ENCODE peak calls at places on chromosomes 11 and 22, in seven cellular contexts. One of them, this sample, is unnamed.

GRCh38 chr11:89293966-89294679 is 116.4 kb downstream of the TYR start:
- DNase-seq in breast epithelium: no peak
- DNase-seq in astrocyte: peak
- DNase-seq in brain microvascular endothelial cell: peak
- DNase-seq in dorsolateral prefrontal cortex: no peak
- DNase-seq in tibial nerve: no peak
- DNase-seq in PC-9: no peak
- DNase-seq in this sample: no peak

GRCh38 chr22:22933100-22933806 is 45.6 kb downstream of the IGLL5 start:
- DNase-seq in astrocyte: no peak
- DNase-seq in dorsolateral prefrontal cortex: no peak
- DNase-seq in tibial nerve: no peak
- DNase-seq in brain microvascular endothelial cell: no peak
- DNase-seq in PC-9: no peak
- DNase-seq in breast epithelium: no peak
- DNase-seq in this sample: no peak

GRCh38 chr22:22817468-22818201 is 70.0 kb upstream of the IGLL5 start:
- DNase-seq in dorsolateral prefrontal cortex: no peak
- DNase-seq in PC-9: no peak
- DNase-seq in breast epithelium: no peak
- DNase-seq in brain microvascular endothelial cell: no peak
- DNase-seq in tibial nerve: no peak
- DNase-seq in astrocyte: no peak
- DNase-seq in this sample: no peak

GRCh38 chr11:66070604-66071325 is 693 bp downstream of the PACS1 start:
- DNase-seq in astrocyte: no peak
- DNase-seq in dorsolateral prefrontal cortex: no peak
- DNase-seq in brain microvascular endothelial cell: no peak
- DNase-seq in tibial nerve: no peak
- DNase-seq in PC-9: peak
- DNase-seq in breast epithelium: peak
- DNase-seq in this sample: no peak

GRCh38 chr22:25144522-25144921 is 55.1 kb upstream of the CRYBB3 start:
- DNase-seq in dorsolateral prefrontal cortex: no peak
- DNase-seq in PC-9: no peak
- DNase-seq in breast epithelium: no peak
- DNase-seq in tibial nerve: no peak
- DNase-seq in brain microvascular endothelial cell: no peak
- DNase-seq in astrocyte: no peak
- DNase-seq in this sample: no peak

GRCh38 chr22:38304526-38304925 is 12.7 kb downstream of the CSNK1E start:
- DNase-seq in tibial nerve: peak
- DNase-seq in PC-9: peak
- DNase-seq in dorsolateral prefrontal cortex: no peak
- DNase-seq in astrocyte: no peak
- DNase-seq in breast epithelium: no peak
- DNase-seq in brain microvascular endothelial cell: peak
- DNase-seq in this sample: no peak

GRCh38 chr11:10407055-10407454 is 48.0 kb upstream of the AMPD3 start:
- DNase-seq in tibial nerve: no peak
- DNase-seq in astrocyte: no peak
- DNase-seq in breast epithelium: no peak
- DNase-seq in PC-9: peak
- DNase-seq in dorsolateral prefrontal cortex: no peak
- DNase-seq in brain microvascular endothelial cell: peak
- DNase-seq in this sample: no peak

GRCh38 chr11:88414385-88414861 is 76.9 kb upstream of the CTSC start:
- DNase-seq in breast epithelium: no peak
- DNase-seq in tibial nerve: no peak
- DNase-seq in brain microvascular endothelial cell: peak
- DNase-seq in dorsolateral prefrontal cortex: no peak
- DNase-seq in PC-9: peak
- DNase-seq in astrocyte: peak
- DNase-seq in this sample: no peak

GRCh38 chr11:34586655-34587281 is 34.1 kb upstream of the EHF start:
- DNase-seq in brain microvascular endothelial cell: no peak
- DNase-seq in astrocyte: no peak
- DNase-seq in breast epithelium: no peak
- DNase-seq in PC-9: no peak
- DNase-seq in dorsolateral prefrontal cortex: no peak
- DNase-seq in tibial nerve: no peak
- DNase-seq in this sample: no peak

GRCh38 chr22:44409211-44409648 is 88.8 kb downstream of the RTL6 start:
- DNase-seq in breast epithelium: peak
- DNase-seq in tibial nerve: no peak
- DNase-seq in brain microvascular endothelial cell: no peak
- DNase-seq in PC-9: no peak
- DNase-seq in dorsolateral prefrontal cortex: peak
- DNase-seq in astrocyte: no peak
- DNase-seq in this sample: no peak

GRCh38 chr11:8573750-8574149 is 20.3 kb downstream of the STK33 start:
- DNase-seq in astrocyte: no peak
- DNase-seq in tibial nerve: no peak
- DNase-seq in PC-9: no peak
- DNase-seq in brain microvascular endothelial cell: no peak
- DNase-seq in dorsolateral prefrontal cortex: no peak
- DNase-seq in breast epithelium: no peak
- DNase-seq in this sample: no peak

GRCh38 chr11:55172734-55173415 is 89.1 kb upstream of the TRIM48 start:
- DNase-seq in brain microvascular endothelial cell: no peak
- DNase-seq in dorsolateral prefrontal cortex: peak
- DNase-seq in astrocyte: no peak
- DNase-seq in breast epithelium: no peak
- DNase-seq in PC-9: no peak
- DNase-seq in tibial nerve: no peak
- DNase-seq in this sample: no peak

GRCh38 chr11:131186629-131187075 is 183.8 kb upstream of the NTM start:
- DNase-seq in brain microvascular endothelial cell: no peak
- DNase-seq in PC-9: no peak
- DNase-seq in astrocyte: no peak
- DNase-seq in dorsolateral prefrontal cortex: no peak
- DNase-seq in tibial nerve: no peak
- DNase-seq in breast epithelium: no peak
- DNase-seq in this sample: no peak

GRCh38 chr22:43342347-43343261 is 568 bp downstream of the SCUBE1 start:
- DNase-seq in brain microvascular endothelial cell: no peak
- DNase-seq in PC-9: no peak
- DNase-seq in tibial nerve: no peak
- DNase-seq in dorsolateral prefrontal cortex: no peak
- DNase-seq in astrocyte: no peak
- DNase-seq in breast epithelium: no peak
- DNase-seq in this sample: no peak

GRCh38 chr11:1039481-1040427 is 3.2 kb upstream of the MUC6 start:
- DNase-seq in astrocyte: no peak
- DNase-seq in brain microvascular endothelial cell: no peak
- DNase-seq in dorsolateral prefrontal cortex: no peak
- DNase-seq in breast epithelium: no peak
- DNase-seq in tibial nerve: no peak
- DNase-seq in PC-9: peak
- DNase-seq in this sample: no peak

GRCh38 chr22:48256041-48256739 is 1493.7 kb downstream of the TBC1D22A start:
- DNase-seq in PC-9: no peak
- DNase-seq in astrocyte: no peak
- DNase-seq in tibial nerve: no peak
- DNase-seq in brain microvascular endothelial cell: no peak
- DNase-seq in dorsolateral prefrontal cortex: no peak
- DNase-seq in breast epithelium: no peak
- DNase-seq in this sample: no peak

GRCh38 chr11:86990520-86990919 is 35.3 kb upstream of the FZD4 start:
- DNase-seq in PC-9: peak
- DNase-seq in astrocyte: peak
- DNase-seq in breast epithelium: no peak
- DNase-seq in dorsolateral prefrontal cortex: no peak
- DNase-seq in tibial nerve: no peak
- DNase-seq in brain microvascular endothelial cell: peak
- DNase-seq in this sample: no peak

GRCh38 chr11:67464411-67465189 is 4.5 kb downstream of the TMEM134 start:
- DNase-seq in PC-9: peak
- DNase-seq in breast epithelium: peak
- DNase-seq in astrocyte: peak
- DNase-seq in brain microvascular endothelial cell: peak
- DNase-seq in dorsolateral prefrontal cortex: peak
- DNase-seq in tibial nerve: peak
- DNase-seq in this sample: peak

GRCh38 chr22:23058481-23059336 is 11.6 kb upstream of the GNAZ start:
- DNase-seq in breast epithelium: peak
- DNase-seq in PC-9: no peak
- DNase-seq in tibial nerve: no peak
- DNase-seq in dorsolateral prefrontal cortex: peak
- DNase-seq in brain microvascular endothelial cell: no peak
- DNase-seq in astrocyte: no peak
- DNase-seq in this sample: no peak

GRCh38 chr11:96230686-96231085 is 112.3 kb downstream of the MAML2 start:
- DNase-seq in dorsolateral prefrontal cortex: no peak
- DNase-seq in PC-9: no peak
- DNase-seq in breast epithelium: no peak
- DNase-seq in astrocyte: no peak
- DNase-seq in brain microvascular endothelial cell: no peak
- DNase-seq in tibial nerve: no peak
- DNase-seq in this sample: no peak

GRCh38 chr11:96228472-96228871 is 114.5 kb downstream of the MAML2 start:
- DNase-seq in dorsolateral prefrontal cortex: no peak
- DNase-seq in brain microvascular endothelial cell: peak
- DNase-seq in breast epithelium: no peak
- DNase-seq in astrocyte: peak
- DNase-seq in PC-9: peak
- DNase-seq in tibial nerve: peak
- DNase-seq in this sample: no peak

GRCh38 chr11:96227244-96227643 is 115.8 kb downstream of the MAML2 start:
- DNase-seq in tibial nerve: no peak
- DNase-seq in brain microvascular endothelial cell: no peak
- DNase-seq in PC-9: no peak
- DNase-seq in breast epithelium: no peak
- DNase-seq in astrocyte: no peak
- DNase-seq in dorsolateral prefrontal cortex: no peak
- DNase-seq in this sample: no peak

GRCh38 chr11:96228911-96229310 is 114.1 kb downstream of the MAML2 start:
- DNase-seq in astrocyte: peak
- DNase-seq in dorsolateral prefrontal cortex: no peak
- DNase-seq in brain microvascular endothelial cell: no peak
- DNase-seq in breast epithelium: no peak
- DNase-seq in PC-9: no peak
- DNase-seq in tibial nerve: no peak
- DNase-seq in this sample: no peak

GRCh38 chr11:96229354-96229973 is 113.5 kb downstream of the MAML2 start:
- DNase-seq in astrocyte: no peak
- DNase-seq in tibial nerve: no peak
- DNase-seq in brain microvascular endothelial cell: no peak
- DNase-seq in dorsolateral prefrontal cortex: no peak
- DNase-seq in PC-9: no peak
- DNase-seq in breast epithelium: no peak
- DNase-seq in this sample: no peak
- H3K27ac ChIP-seq in astrocyte: peak
- H3K27ac ChIP-seq in tibial nerve: no peak
- H3K27ac ChIP-seq in brain microvascular endothelial cell: peak
- H3K27ac ChIP-seq in dorsolateral prefrontal cortex: no peak
- H3K27ac ChIP-seq in PC-9: peak
- H3K27ac ChIP-seq in breast epithelium: peak
- H3K27ac ChIP-seq in this sample: no peak

DNA sequence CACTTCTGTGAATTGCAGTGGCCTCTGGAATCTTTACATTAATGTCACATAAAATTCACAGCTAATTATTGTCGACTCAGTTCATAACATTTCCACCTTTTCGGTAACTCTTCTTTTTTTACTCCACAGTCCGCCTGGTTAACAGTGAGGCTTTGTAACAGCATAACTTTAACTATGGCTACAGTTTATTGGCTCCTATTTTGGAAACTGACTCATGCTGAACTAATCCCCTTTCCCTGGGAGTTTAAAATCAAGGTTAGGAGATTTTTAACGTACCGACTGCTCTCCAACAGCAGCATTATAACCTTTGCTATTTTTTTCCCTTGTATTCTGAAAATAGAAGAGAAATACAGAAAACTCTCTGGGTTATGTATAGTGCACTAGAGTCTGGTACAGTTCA is 3.2 kb upstream of the POGLUT3 start:
- DNase-seq in brain microvascular endothelial cell: no peak
- DNase-seq in PC-9: no peak
- DNase-seq in tibial nerve: no peak
- DNase-seq in breast epithelium: no peak
- DNase-seq in astrocyte: no peak
- DNase-seq in dorsolateral prefrontal cortex: no peak
- DNase-seq in this sample: no peak
- H3K27ac ChIP-seq in brain microvascular endothelial cell: no peak
- H3K27ac ChIP-seq in PC-9: no peak
- H3K27ac ChIP-seq in tibial nerve: no peak
- H3K27ac ChIP-seq in breast epithelium: no peak
- H3K27ac ChIP-seq in astrocyte: no peak
- H3K27ac ChIP-seq in dorsolateral prefrontal cortex: no peak
- H3K27ac ChIP-seq in this sample: no peak

GRCh38 chr11:46601129-46601528 is 7.3 kb upstream of the AMBRA1 start:
- DNase-seq in dorsolateral prefrontal cortex: no peak
- DNase-seq in breast epithelium: no peak
- DNase-seq in PC-9: no peak
- DNase-seq in brain microvascular endothelial cell: no peak
- DNase-seq in tibial nerve: no peak
- DNase-seq in astrocyte: no peak
- DNase-seq in this sample: no peak
- H3K27ac ChIP-seq in dorsolateral prefrontal cortex: peak
- H3K27ac ChIP-seq in breast epithelium: peak
- H3K27ac ChIP-seq in PC-9: no peak
- H3K27ac ChIP-seq in brain microvascular endothelial cell: no peak
- H3K27ac ChIP-seq in tibial nerve: no peak
- H3K27ac ChIP-seq in astrocyte: no peak
- H3K27ac ChIP-seq in this sample: peak

GRCh38 chr22:39994566-39995345 is at the start of gene FAM83F:
- DNase-seq in brain microvascular endothelial cell: no peak
- DNase-seq in dorsolateral prefrontal cortex: no peak
- DNase-seq in tibial nerve: no peak
- DNase-seq in PC-9: no peak
- DNase-seq in breast epithelium: no peak
- DNase-seq in astrocyte: no peak
- DNase-seq in this sample: no peak

GRCh38 chr22:39997939-39998726 is 3.4 kb downstream of the FAM83F start:
- DNase-seq in tibial nerve: no peak
- DNase-seq in breast epithelium: peak
- DNase-seq in dorsolateral prefrontal cortex: no peak
- DNase-seq in astrocyte: peak
- DNase-seq in PC-9: peak
- DNase-seq in brain microvascular endothelial cell: no peak
- DNase-seq in this sample: no peak

GRCh38 chr22:39995346-39996252 is 845 bp downstream of the FAM83F start:
- DNase-seq in tibial nerve: no peak
- DNase-seq in breast epithelium: no peak
- DNase-seq in PC-9: no peak
- DNase-seq in dorsolateral prefrontal cortex: no peak
- DNase-seq in astrocyte: no peak
- DNase-seq in brain microvascular endothelial cell: no peak
- DNase-seq in this sample: no peak

GRCh38 chr22:39997421-39997820 is 2.7 kb downstream of the FAM83F start:
- DNase-seq in PC-9: no peak
- DNase-seq in astrocyte: no peak
- DNase-seq in breast epithelium: no peak
- DNase-seq in tibial nerve: no peak
- DNase-seq in dorsolateral prefrontal cortex: no peak
- DNase-seq in brain microvascular endothelial cell: no peak
- DNase-seq in this sample: no peak

DNA sequence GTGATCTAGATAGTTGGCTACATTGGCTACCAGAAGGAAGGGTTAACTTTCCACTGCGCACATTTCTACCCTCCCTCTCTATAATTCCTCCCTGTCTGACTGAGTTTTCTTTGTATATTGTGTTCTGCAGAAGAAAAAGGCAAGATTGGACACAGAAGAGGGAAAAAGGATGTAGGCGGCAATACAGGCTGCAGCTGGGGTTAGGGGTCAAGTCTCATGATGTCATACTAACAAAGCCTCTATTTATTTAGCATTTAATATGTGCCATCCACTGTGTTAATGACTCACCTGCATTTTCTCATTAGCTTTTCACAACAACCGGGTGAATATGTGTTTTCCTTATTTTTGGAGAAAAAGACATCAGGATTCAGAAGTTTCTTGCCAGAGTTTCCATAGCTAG is 2.0 kb downstream of the FAM83F start:
- DNase-seq in brain microvascular endothelial cell: no peak
- DNase-seq in dorsolateral prefrontal cortex: no peak
- DNase-seq in breast epithelium: no peak
- DNase-seq in PC-9: no peak
- DNase-seq in astrocyte: no peak
- DNase-seq in tibial nerve: no peak
- DNase-seq in this sample: no peak
- H3K27ac ChIP-seq in brain microvascular endothelial cell: no peak
- H3K27ac ChIP-seq in dorsolateral prefrontal cortex: no peak
- H3K27ac ChIP-seq in breast epithelium: no peak
- H3K27ac ChIP-seq in PC-9: no peak
- H3K27ac ChIP-seq in astrocyte: no peak
- H3K27ac ChIP-seq in tibial nerve: peak
- H3K27ac ChIP-seq in this sample: no peak

This sample was measured in caudate nucleus.